ENCODE peak calls at places on chromosomes 3 and 15, in eight cellular contexts. K is tibial artery; P is left lung; Z is naive thymus-derived CD4-positive, alpha-beta T cell; G is GM23248; L is A549; T is OCI-LY7; W is heart right ventricle. D is an unnamed sample. For H3K4me1, the result is how much of the 10 kb centered on the place peaks cover.

GRCh38 chr3:5188419-5189405 is 1.2 kb downstream of the EDEM1 start:
- DNase-seq in K (no peak), P (peak), Z (peak), G (peak), L (peak), T (peak), W (no peak), D (peak)

GRCh38 chr3:15309662-15310335 is 22.6 kb downstream of the SH3BP5 start:
- DNase-seq in K (peak), P (no peak), Z (no peak), G (peak), L (no peak), T (no peak), W (no peak), D (no peak)

GRCh38 chr3:14144423-14145075 is 19.7 kb downstream of the TMEM43 start:
- DNase-seq in K (peak), P (peak), Z (peak), G (peak), L (peak), T (peak), W (peak), D (peak)

GRCh38 chr3:180624714-180625113 is 22.8 kb downstream of the TTC14 start:
- DNase-seq in K (no peak), P (no peak), Z (no peak), G (no peak), L (no peak), T (no peak), W (no peak), D (no peak)

GRCh38 chr3:104805042-104805441 is 561.7 kb upstream of the ALCAM start:
- DNase-seq in K (no peak), P (no peak), Z (no peak), G (no peak), L (no peak), T (no peak), W (no peak), D (no peak)

GRCh38 chr3:194121881-194122280 is 14.1 kb upstream of the HES1 start:
- DNase-seq in K (no peak), P (no peak), Z (no peak), G (peak), L (peak), T (no peak), W (no peak), D (no peak)

GRCh38 chr15:68431792-68432401 is at the start of gene ITGA11:
- DNase-seq in K (peak), P (peak), Z (no peak), G (peak), L (peak), T (no peak), W (peak), D (no peak)

GRCh38 chr3:29972594-29972993 is 633.8 kb upstream of the TGFBR2 start:
- DNase-seq in K (no peak), P (no peak), Z (no peak), G (peak), L (no peak), T (no peak), W (no peak), D (no peak)

GRCh38 chr3:132347811-132348210 is 30.6 kb downstream of the ACP3 start:
- DNase-seq in K (no peak), P (no peak), Z (no peak), G (no peak), L (no peak), T (no peak), W (no peak), D (no peak)

GRCh38 chr3:194556086-194557056 is 69.6 kb upstream of the ATP13A3 start:
- DNase-seq in K (peak), P (no peak), Z (no peak), G (peak), L (peak), T (no peak), W (no peak), D (no peak)

GRCh38 chr3:53486961-53487654 is 7.3 kb upstream of the CACNA1D start:
- DNase-seq in K (no peak), P (no peak), Z (no peak), G (no peak), L (no peak), T (peak), W (no peak), D (no peak)

GRCh38 chr15:75054172-75054897 is 30.9 kb downstream of the PPCDC start:
- DNase-seq in K (no peak), P (no peak), Z (no peak), G (no peak), L (no peak), T (no peak), W (no peak), D (no peak)

GRCh38 chr15:83846847-83847246 is 192.9 kb downstream of the ADAMTSL3 start:
- DNase-seq in K (no peak), P (no peak), Z (no peak), G (peak), L (no peak), T (no peak), W (no peak), D (no peak)

GRCh38 chr3:74426571-74426970 is 187.9 kb downstream of the CNTN3 start:
- DNase-seq in K (no peak), P (no peak), Z (no peak), G (peak), L (no peak), T (no peak), W (no peak), D (no peak)

GRCh38 chr3:169901453-169901852 is 9.9 kb upstream of the SAMD7 start:
- DNase-seq in K (no peak), P (no peak), Z (no peak), G (peak), L (no peak), T (peak), W (no peak), D (no peak)

GRCh38 chr3:123753321-123753720 is 130.8 kb downstream of the MYLK start:
- DNase-seq in K (no peak), P (no peak), Z (no peak), G (no peak), L (no peak), T (no peak), W (no peak), D (no peak)

GRCh38 chr3:31066999-31067398 is 172.5 kb upstream of the GADL1 start:
- DNase-seq in K (no peak), P (no peak), Z (no peak), G (peak), L (no peak), T (no peak), W (no peak), D (no peak)

GRCh38 chr3:4999626-5000184 is 20.5 kb downstream of the BHLHE40 start:
- DNase-seq in K (no peak), P (no peak), Z (no peak), G (no peak), L (no peak), T (no peak), W (no peak), D (no peak)

GRCh38 chr3:8840556-8840955 is 71.1 kb upstream of the OXTR start:
- DNase-seq in K (no peak), P (no peak), Z (no peak), G (no peak), L (peak), T (no peak), W (no peak), D (no peak)

GRCh38 chr15:60062826-60063225 is 58.7 kb downstream of the FOXB1 start:
- DNase-seq in K (no peak), P (no peak), Z (no peak), G (peak), L (no peak), T (no peak), W (no peak), D (no peak)

GRCh38 chr15:95845862-95846515 is 484.5 kb upstream of the NR2F2 start:
- DNase-seq in K (peak), P (no peak), Z (no peak), G (no peak), L (no peak), T (no peak), W (peak), D (no peak)

GRCh38 chr3:13197795-13198194 is 124.6 kb upstream of the IQSEC1 start:
- DNase-seq in K (no peak), P (no peak), Z (no peak), G (no peak), L (no peak), T (no peak), W (no peak), D (no peak)

DNA sequence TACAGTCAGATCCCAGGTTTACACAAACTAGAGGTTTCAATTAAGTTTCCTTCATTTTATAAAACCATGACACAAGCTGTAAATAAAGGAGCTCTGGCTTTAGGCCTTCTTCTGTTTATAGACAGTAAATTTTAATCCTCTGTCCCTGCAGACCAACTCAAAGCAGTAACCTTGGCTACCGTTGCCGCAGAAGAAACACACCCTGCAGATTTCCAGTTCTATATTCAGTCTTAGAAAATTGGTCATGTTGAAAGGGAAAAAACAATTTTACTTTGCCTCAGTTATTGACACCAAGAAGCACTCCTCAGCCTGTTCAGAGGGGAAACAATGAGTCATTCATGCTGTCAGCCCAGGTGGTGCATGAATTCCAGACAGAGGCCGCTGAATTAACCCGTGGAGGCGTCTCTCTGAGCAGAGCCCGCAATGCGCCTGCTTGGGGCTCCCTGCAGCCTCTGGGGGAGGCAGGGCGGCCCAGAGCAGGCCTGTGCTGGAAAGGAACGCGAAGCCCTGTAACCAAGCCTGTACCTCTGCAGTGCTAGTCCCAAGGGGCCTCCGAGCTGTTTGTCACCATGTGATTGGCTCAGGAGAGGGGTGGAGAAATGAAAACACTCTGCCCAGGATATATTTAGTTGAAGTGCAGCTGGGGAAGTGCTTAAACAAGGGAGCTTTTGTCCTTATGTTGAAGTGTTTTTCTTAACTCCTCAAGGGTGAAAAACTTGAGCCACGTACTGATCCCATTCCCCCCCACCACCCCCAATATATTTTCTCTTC is 68.5 kb upstream of the CHD2 start:
- DNase-seq in K (peak), P (peak), Z (peak), G (peak), L (peak), T (peak), W (peak), D (peak)
- H3K4me3 ChIP-seq in K (peak), P (peak), Z (peak), G (peak), L (peak), T (peak), W (peak), D (peak)

DNA sequence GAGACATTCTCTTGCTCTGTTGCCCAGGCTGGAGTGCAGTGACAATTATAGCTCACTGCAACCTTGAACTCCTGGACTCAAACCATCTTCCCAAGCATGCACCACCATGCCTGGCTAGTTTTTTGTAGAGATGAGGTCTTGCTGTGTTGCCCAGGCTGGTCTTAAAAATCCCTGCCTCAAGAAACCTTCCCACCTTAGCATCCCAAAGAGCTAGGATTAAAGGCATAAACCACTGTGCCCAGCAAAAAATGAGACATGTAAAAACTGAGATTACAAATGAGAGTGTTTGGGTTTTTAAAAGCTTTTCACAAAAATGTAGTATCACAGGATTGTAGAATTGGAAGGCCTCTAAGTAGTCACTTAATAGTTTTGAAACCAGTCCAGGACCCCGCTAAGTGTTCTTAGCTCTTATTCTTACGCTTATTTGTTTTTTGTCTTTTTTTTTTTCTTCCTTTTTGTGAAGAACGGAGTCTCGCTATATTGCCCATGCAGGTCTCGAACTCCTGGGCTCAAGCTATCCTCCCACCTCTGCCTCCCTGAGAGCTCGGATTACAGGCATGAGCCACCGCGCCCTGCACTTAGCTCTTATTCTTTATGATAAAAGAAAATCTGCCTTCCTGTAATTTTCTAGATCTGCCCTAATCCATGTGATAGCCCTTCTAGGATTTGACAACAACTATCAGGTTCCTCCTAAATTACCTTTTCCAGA is 31.5 kb downstream of the KLHL18 start:
- DNase-seq in K (no peak), P (no peak), Z (no peak), G (no peak), L (no peak), T (no peak), W (no peak), D (no peak)
- H3K4me1 ChIP-seq in K (under half), P (under half), Z (under half), G (under half), L (under half), T (under half), W (under half), D (under half)

DNA sequence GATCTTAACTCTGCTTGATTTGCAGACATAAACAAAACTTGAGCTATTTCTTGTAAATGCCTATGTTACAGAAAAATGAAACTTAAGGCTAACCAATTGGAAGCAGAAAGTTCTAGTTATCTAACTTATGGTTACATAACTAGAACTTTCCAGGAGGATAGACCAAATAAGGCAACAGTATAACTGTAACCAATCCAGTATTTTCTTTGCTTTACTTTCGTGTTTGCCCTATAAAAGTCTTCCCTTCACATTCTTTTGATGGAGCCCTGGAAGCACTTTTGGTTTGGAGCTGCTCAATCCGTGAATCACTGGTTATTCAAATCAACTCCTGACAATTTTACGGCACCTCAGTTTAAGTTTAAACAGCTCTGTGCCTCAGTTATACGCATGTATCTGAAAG is 164.6 kb downstream of the SUCLG2 start:
- DNase-seq in K (no peak), P (no peak), Z (no peak), G (peak), L (no peak), T (no peak), W (no peak), D (no peak)
- H3K27ac ChIP-seq in K (no peak), P (no peak), Z (no peak), G (no peak), L (no peak), T (no peak), W (no peak), D (no peak)

DNA sequence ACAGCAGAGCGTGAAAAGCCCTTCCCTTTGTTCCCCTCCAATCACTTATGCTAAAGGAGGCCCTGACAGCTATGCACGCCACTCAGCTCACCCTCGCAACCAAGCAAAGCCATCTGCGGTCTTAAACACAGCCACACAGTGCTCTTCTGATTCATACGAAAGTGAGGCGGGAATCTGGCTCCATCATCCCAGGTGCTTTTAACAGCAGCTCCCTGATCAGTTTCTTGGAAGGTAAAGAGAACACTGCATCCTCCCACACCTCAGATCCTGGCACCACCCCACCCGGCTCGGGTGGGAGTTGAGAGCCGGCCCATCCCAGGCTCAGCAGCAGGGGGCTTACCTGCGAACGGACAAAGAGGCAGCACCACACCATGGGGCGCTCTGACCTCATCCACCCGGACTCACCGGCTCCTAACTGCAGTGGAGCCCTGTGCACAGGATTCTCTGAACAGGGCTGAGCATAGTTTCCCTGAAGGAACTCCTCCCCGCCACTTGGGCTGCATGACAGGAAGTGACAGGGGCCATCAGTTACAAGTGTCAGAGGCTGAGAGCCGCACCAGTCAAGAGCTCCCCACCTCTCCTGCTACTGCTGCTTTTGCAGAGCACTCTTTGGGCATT is 114.3 kb upstream of the ARHGEF3 start:
- DNase-seq in K (no peak), P (peak), Z (peak), G (no peak), L (no peak), T (peak), W (peak), D (peak)
- H3K4me3 ChIP-seq in K (peak), P (peak), Z (peak), G (no peak), L (no peak), T (peak), W (peak), D (peak)

GRCh38 chr3:134312873-134313838 is 61.1 kb downstream of the AMOTL2 start:
- DNase-seq in K (peak), P (peak), Z (no peak), G (peak), L (peak), T (no peak), W (peak), D (no peak)
- H3K4me1 ChIP-seq in K (under half), P (under half), Z (under half), G (half or more), L (half or more), T (under half), W (under half), D (under half)

GRCh38 chr3:16788440-16789057 is 96.2 kb upstream of the PLCL2 start:
- DNase-seq in K (no peak), P (peak), Z (no peak), G (no peak), L (no peak), T (no peak), W (no peak), D (no peak)
- H3K27ac ChIP-seq in K (no peak), P (no peak), Z (no peak), G (no peak), L (no peak), T (no peak), W (no peak), D (no peak)

DNA sequence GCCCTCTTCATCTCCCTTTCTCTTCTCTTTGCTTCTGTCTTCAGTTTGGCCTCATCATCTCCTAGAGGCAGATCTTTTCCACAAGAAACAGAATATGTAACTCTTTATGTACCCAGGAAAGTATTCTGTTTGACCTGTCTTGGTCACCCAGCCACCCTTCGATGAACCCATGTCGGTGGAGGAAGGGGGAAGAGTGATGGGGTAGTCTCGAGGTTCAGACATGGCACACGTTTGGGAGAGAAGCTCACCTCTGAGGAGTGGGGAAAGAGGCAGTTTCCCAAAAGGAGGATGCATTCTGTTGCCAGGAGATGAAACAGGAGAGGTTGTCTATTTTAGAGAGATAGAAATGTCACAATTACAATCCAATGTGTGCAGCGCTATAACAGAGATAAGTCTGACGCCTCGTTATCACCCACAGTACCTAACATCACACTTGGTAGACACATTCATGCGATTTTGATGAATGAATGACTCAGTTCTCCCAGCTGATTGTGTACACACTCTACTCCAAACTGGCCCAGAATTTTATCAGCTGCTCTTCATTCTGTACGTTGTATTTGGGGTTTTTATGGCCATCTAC is 721 bp upstream of the CCDC50 start:
- DNase-seq in K (no peak), P (no peak), Z (no peak), G (no peak), L (no peak), T (no peak), W (no peak), D (no peak)
- H3K4me3 ChIP-seq in K (peak), P (peak), Z (no peak), G (peak), L (peak), T (peak), W (peak), D (peak)

DNA sequence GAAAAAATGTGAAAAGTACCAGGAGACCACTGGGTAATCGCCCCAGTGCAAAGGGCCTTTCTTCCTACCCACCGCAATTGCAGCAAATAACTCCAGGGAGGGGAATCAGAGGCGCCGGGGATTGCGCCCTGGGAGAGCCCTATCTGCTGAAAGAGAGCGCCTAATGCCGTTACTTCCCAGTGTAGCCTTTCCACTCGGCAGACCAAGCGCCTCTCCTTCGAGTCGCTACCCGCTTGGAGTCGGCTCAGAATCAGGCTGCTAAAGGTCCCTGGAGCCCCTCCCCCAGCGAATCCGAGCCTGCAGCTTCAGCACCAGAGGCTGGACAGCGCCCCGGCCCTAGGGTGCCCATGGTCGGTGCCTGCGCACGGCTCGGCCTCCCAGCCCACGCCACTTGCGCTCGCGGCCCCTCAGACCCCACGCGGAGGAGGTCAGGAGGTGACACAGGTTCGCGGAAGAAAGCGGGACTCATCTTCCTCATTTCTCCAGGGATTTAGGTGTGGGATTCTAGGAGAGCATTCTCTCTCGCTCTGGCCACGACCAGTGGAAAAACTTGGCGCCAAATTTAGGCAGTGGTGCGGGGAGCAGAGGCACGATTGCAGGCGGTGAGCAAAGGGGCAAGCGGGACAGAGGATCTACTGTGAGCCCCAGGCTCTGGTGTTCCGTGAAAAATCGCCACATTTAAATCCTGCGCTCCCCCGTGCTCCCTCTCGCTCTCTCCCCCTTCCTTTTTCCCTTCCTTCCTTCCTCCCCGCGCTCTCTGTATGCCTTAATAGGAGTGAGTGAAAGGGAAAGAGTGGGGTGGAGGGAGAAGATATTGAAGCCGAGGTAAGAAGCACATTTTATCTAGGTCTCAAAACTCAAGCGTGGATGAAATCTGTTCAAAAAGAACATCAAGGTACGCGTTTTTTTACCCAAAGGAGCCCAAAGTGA is 15.4 kb upstream of the AEN start:
- DNase-seq in K (no peak), P (no peak), Z (peak), G (peak), L (no peak), T (no peak), W (peak), D (no peak)
- H3K4me1 ChIP-seq in K (under half), P (under half), Z (under half), G (under half), L (under half), T (under half), W (under half), D (under half)

D was measured in CD8-positive, alpha-beta memory T cell.